ENCODE peak calls at places on chromosomes 1 and 21, in four cellular contexts. M, E, S and U are unnamed samples.

GRCh38 chr1:2845874-2846273 is 44.4 kb upstream of the TTC34 start:
- DNase-seq in S (no peak), E (no peak), M (no peak), U (no peak)

GRCh38 chr1:925532-926421 is 2.1 kb downstream of the SAMD11 start:
- DNase-seq in E (peak), S (no peak), M (no peak), U (peak)

GRCh38 chr1:54606096-54606989 is 17.0 kb downstream of the FAM151A start:
- DNase-seq in S (no peak), E (no peak), M (no peak), U (no peak)

GRCh38 chr1:68230901-68231626 is 1.3 kb downstream of the WLS start:
- DNase-seq in S (no peak), M (no peak), E (no peak), U (no peak)

GRCh38 chr1:24289937-24290595 is 29.1 kb upstream of the GRHL3 start:
- DNase-seq in S (no peak), M (no peak), E (no peak), U (no peak)

GRCh38 chr1:243926803-243927245 is 76.8 kb upstream of the AKT3 start:
- DNase-seq in E (no peak), M (no peak), S (peak), U (no peak)

GRCh38 chr1:2137257-2138121 is 57.1 kb downstream of the FAAP20 start:
- DNase-seq in M (no peak), S (no peak), E (no peak), U (no peak)

GRCh38 chr21:37207441-37208009 is 59.6 kb downstream of the VPS26C start:
- DNase-seq in M (peak), S (peak), E (no peak), U (no peak)

GRCh38 chr1:24147194-24147593 is 4.3 kb upstream of the IL22RA1 start:
- DNase-seq in M (no peak), S (no peak), E (no peak), U (no peak)

GRCh38 chr1:67771776-67772175 is 61.5 kb downstream of the GNG12 start:
- DNase-seq in M (no peak), E (no peak), S (no peak), U (no peak)

GRCh38 chr1:67105508-67105907 is 29.3 kb downstream of the C1orf141 start:
- DNase-seq in E (no peak), M (no peak), S (no peak), U (no peak)

GRCh38 chr1:203624341-203624712 is 2.3 kb upstream of the ATP2B4 start:
- DNase-seq in S (no peak), M (no peak), E (no peak), U (no peak)

GRCh38 chr1:203621559-203622130 is 5.0 kb upstream of the ATP2B4 start:
- DNase-seq in S (no peak), M (no peak), E (no peak), U (no peak)

GRCh38 chr1:203619091-203619780 is 7.4 kb upstream of the ATP2B4 start:
- DNase-seq in M (no peak), E (no peak), S (no peak), U (no peak)

GRCh38 chr1:203625623-203626189 is 926 bp upstream of the ATP2B4 start:
- DNase-seq in E (peak), S (no peak), M (peak), U (peak)

DNA sequence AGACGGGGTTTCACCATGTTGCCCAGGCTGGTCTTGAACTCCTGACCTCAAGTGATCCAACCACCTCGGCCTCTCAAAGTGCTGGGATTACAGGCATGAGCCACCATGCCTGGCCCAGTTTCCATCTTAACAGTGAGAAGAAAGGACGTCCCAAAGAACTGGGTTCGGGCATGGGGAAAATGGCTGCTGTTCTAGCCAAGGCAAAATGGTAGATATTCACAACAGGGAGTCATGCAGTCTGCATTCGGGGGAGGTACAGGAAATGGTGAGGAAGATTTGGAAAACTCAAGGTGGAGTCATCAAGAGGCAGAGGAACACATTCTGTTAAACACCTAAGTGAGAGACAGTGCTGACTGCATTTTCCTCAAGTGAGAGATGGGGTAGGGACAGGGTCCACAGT is 4.1 kb upstream of the ATP2B4 start:
- DNase-seq in E (no peak), M (no peak), S (no peak), U (no peak)
- TF ChIP-seq JUND in E (no peak), M (no peak), S (no peak), U (no peak)

GRCh38 chr1:35763211-35763610 is 6.6 kb downstream of the CLSPN start:
- DNase-seq in E (no peak), M (no peak), S (no peak), U (no peak)
- TF ChIP-seq JUND in E (no peak), M (no peak), S (no peak), U (no peak)

GRCh38 chr21:16072692-16073091 is 342.9 kb downstream of the USP25 start:
- DNase-seq in M (no peak), S (no peak), E (no peak), U (no peak)
- TF ChIP-seq JUND in M (no peak), S (no peak), E (no peak), U (no peak)

DNA sequence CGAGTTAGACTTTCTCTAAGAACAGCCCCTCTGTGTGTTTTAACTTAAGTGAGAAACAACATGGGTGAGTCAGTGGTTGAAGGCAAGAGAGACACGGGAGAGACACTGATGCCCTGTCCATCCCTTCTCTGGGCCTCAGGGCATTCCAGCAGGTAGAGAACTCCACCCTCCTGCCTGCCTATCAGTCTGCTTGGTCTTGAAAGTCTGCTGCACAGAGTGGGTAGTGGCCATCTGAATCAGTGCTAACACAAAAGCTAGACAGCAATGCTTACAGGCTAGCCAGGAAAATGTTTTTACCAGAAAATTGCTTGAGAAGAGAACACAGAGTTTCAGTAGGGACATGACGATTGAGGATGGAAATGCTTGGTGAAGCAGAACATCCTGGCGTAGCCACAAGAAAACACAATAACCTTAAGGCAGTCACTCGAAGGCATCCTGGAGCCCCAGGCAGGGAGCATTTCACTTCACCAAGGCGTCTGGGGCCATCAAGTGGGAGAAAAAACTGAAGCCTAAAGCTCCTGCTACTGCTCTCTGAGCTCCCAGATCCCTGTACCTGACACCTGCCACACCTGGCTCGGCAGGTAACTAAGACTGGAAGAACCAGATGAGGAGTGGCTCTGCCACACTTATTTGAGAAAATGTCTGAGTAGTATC is 17.9 kb upstream of the LBR start:
- DNase-seq in M (no peak), E (no peak), S (no peak), U (no peak)
- TF ChIP-seq JUND in M (no peak), E (no peak), S (no peak), U (no peak)

DNA sequence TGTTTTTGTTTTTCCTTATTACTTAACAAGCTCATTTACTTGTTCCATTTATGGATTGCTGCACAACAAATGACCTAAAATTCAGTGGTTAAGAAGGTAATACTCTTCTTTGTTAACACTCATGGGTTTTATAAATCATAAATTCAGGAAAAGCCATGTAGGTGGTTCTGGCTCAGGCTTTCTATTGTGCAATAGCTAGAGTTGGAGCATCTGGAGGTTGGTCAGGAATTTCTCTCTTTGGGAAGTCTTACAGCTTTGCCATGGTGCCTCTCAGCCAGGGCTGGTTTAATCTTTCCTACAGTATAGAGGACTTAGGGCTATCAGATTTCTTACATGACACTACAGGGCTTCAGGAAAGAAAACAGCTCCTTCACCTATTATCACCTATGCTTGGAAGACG is 1677.1 kb downstream of the KCNT2 start:
- DNase-seq in E (no peak), S (no peak), M (no peak), U (no peak)
- TF ChIP-seq JUND in E (no peak), S (no peak), M (no peak), U (no peak)